ENCODE peak calls at places on chromosomes 16 and 17, in eight cellular contexts. B, N, P, S, C, Z, T and E are unnamed samples.

GRCh38 chr16:29915590-29916247 is 10.3 kb downstream of the KCTD13 start:
- DNase-seq in S (no peak), Z (no peak), B (no peak), N (no peak), C (no peak), P (no peak), T (no peak), E (no peak)

GRCh38 chr17:70137451-70138230 is 31.7 kb upstream of the KCNJ2 start:
- DNase-seq in C (peak), T (peak), S (no peak), Z (peak), B (peak), P (peak), N (no peak), E (peak)

GRCh38 chr16:57383276-57384247 is 11.3 kb downstream of the CX3CL1 start:
- DNase-seq in S (no peak), Z (no peak), B (no peak), C (no peak), N (no peak), P (no peak), T (no peak), E (peak)

GRCh38 chr16:6122401-6122800 is 1024.8 kb upstream of the EEF2KMT start:
- DNase-seq in N (no peak), B (no peak), Z (no peak), P (no peak), C (no peak), S (no peak), T (no peak), E (no peak)

GRCh38 chr16:31333686-31334649 is 21.0 kb upstream of the ITGAX start:
- DNase-seq in B (peak), S (peak), N (peak), Z (no peak), T (no peak), P (no peak), C (no peak), E (no peak)

GRCh38 chr17:47707056-47707791 is 13.3 kb downstream of the TBKBP1 start:
- DNase-seq in Z (no peak), T (no peak), C (no peak), N (no peak), B (no peak), S (no peak), P (no peak), E (no peak)

GRCh38 chr17:28925912-28926365 is 23.1 kb upstream of the DHRS13 start:
- DNase-seq in N (no peak), C (no peak), P (peak), B (peak), S (no peak), Z (no peak), T (no peak), E (no peak)

GRCh38 chr16:84875846-84876245 is 56.1 kb downstream of the CRISPLD2 start:
- DNase-seq in C (no peak), T (no peak), S (no peak), B (no peak), N (no peak), Z (no peak), P (no peak), E (no peak)

GRCh38 chr16:67649494-67649931 is 4.6 kb downstream of the CARMIL2 start:
- DNase-seq in T (no peak), Z (no peak), B (no peak), P (no peak), N (peak), S (no peak), C (no peak), E (no peak)

GRCh38 chr16:4661661-4662060 is 31.7 kb upstream of the NUDT16L1 start:
- DNase-seq in S (no peak), C (no peak), T (no peak), Z (no peak), N (no peak), P (no peak), B (no peak), E (no peak)